ENCODE peak calls at places on chromosome 17, in four cellular contexts. Y, C, L and R are unnamed samples.

GRCh38 chr17:8732406-8733065 is 12.1 kb downstream of the CCDC42 start:
- DNase-seq in Y (no peak), C (no peak), L (no peak), R (no peak)

GRCh38 chr17:13182450-13182849 is 164.6 kb upstream of the ELAC2 start:
- DNase-seq in Y (no peak), C (no peak), L (no peak), R (no peak)

GRCh38 chr17:13941781-13942180 is 127.5 kb upstream of the COX10 start:
- DNase-seq in Y (no peak), C (no peak), L (no peak), R (no peak)

GRCh38 chr17:49136335-49136734 is 3.8 kb downstream of the B4GALNT2 start:
- DNase-seq in Y (no peak), C (no peak), L (no peak), R (no peak)

GRCh38 chr17:1727258-1727789 is 2.8 kb downstream of the WDR81 start:
- DNase-seq in Y (no peak), C (no peak), L (no peak), R (no peak)

GRCh38 chr17:63523256-63523869 is at the start of gene KCNH6:
- DNase-seq in Y (peak), C (no peak), L (no peak), R (no peak)

GRCh38 chr17:16975266-16975651 is 3.3 kb upstream of the TNFRSF13B start:
- DNase-seq in Y (no peak), C (no peak), L (peak), R (no peak)

GRCh38 chr17:17975441-17975840 is 2.8 kb downstream of the DRC3 start:
- DNase-seq in Y (no peak), C (no peak), L (no peak), R (no peak)

GRCh38 chr17:38569701-38570512 is 35.8 kb downstream of the SRCIN1 start:
- DNase-seq in Y (peak), C (no peak), L (no peak), R (no peak)

GRCh38 chr17:6303664-6304063 is 131.3 kb downstream of the AIPL1 start:
- DNase-seq in Y (no peak), C (no peak), L (no peak), R (no peak)

GRCh38 chr17:77798481-77798880 is 160.0 kb upstream of the TNRC6C start:
- DNase-seq in Y (no peak), C (no peak), L (no peak), R (no peak)

GRCh38 chr17:9150407-9151090 is 129.2 kb downstream of the NTN1 start:
- DNase-seq in Y (no peak), C (no peak), L (no peak), R (no peak)

GRCh38 chr17:2703181-2703580 is 8.4 kb downstream of the CLUH start:
- DNase-seq in Y (no peak), C (no peak), L (no peak), R (no peak)

GRCh38 chr17:38451030-38451839 is 23.0 kb downstream of the ARHGAP23 start:
- DNase-seq in Y (no peak), C (peak), L (no peak), R (no peak)

GRCh38 chr17:62628845-62629555 is 1.5 kb downstream of the MRC2 start:
- DNase-seq in Y (peak), C (no peak), L (no peak), R (no peak)

GRCh38 chr17:58741121-58741625 is 14.5 kb upstream of the PPM1E start:
- DNase-seq in Y (no peak), C (peak), L (no peak), R (no peak)

GRCh38 chr17:66426397-66427033 is 124.1 kb downstream of the PRKCA start:
- DNase-seq in Y (no peak), C (peak), L (no peak), R (peak)

DNA sequence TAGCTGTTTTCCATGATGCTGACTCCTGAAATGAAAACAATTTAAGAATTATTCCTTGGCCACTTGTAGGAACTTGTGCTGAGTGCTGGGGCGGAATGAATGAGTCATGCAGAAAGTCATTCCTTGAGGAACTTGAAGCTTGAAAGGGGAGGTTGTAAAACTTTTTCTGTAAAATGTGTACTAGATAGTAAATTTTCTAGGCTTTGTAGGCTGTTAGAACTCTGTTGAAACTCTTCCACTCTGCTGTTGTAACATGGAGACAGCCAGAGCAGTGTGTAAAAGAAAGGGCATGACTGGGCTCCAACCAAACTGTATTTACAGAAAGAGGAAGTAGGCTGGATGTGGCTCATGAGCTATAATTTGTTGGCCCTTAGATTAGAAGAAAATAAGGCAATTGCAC is 46.1 kb downstream of the ABCA8 start:
- DNase-seq in Y (no peak), C (peak), L (peak), R (peak)
- TF ChIP-seq FOXM1 in Y (no peak), C (no peak), L (no peak), R (no peak)

GRCh38 chr17:43697937-43698336 is 36.2 kb upstream of the MEOX1 start:
- DNase-seq in Y (no peak), C (no peak), L (no peak), R (no peak)
- TF ChIP-seq REST in Y (peak), C (no peak), L (no peak), R (no peak)

GRCh38 chr17:50266384-50267073 is 7.7 kb upstream of the TMEM92 start:
- DNase-seq in Y (peak), C (peak), L (no peak), R (no peak)
- TF ChIP-seq FOXM1 in Y (no peak), C (no peak), L (no peak), R (no peak)

GRCh38 chr17:20989481-20989880 is 53.3 kb downstream of the USP22 start:
- DNase-seq in Y (no peak), C (no peak), L (no peak), R (no peak)

GRCh38 chr17:20988896-20989295 is 53.9 kb downstream of the USP22 start:
- DNase-seq in Y (no peak), C (no peak), L (no peak), R (no peak)

GRCh38 chr17:20988001-20988641 is 54.7 kb downstream of the USP22 start:
- DNase-seq in Y (no peak), C (no peak), L (no peak), R (no peak)

GRCh38 chr17:20991276-20992037 is 51.4 kb downstream of the USP22 start:
- DNase-seq in Y (no peak), C (no peak), L (no peak), R (no peak)

GRCh38 chr17:20989991-20990855 is 52.6 kb downstream of the USP22 start:
- DNase-seq in Y (no peak), C (peak), L (no peak), R (no peak)
- TF ChIP-seq REST in Y (no peak), C (no peak), L (no peak), R (no peak)

DNA sequence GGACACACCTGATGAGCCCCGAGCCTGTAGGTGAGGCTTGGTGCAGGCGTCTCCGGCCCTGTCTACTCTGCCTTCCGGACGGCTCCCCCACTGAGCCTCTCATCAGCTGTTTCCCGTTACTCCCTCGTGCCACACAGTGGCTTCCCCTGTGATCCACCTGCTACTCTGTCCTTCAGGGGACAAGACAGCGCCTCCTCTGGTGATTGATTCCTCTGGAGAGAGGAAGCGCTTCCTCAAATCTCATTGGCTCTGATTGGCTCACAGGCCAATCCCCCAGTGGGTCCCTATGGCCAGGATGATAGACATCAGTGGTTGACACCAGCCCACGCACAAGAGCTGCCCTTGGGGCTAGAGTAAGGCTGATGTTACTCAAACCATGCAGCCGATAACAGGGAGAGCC is 24.0 kb downstream of the RNF213 start:
- DNase-seq in Y (peak), C (no peak), L (no peak), R (peak)
- TF ChIP-seq FOXM1 in Y (no peak), C (no peak), L (no peak), R (no peak)

DNA sequence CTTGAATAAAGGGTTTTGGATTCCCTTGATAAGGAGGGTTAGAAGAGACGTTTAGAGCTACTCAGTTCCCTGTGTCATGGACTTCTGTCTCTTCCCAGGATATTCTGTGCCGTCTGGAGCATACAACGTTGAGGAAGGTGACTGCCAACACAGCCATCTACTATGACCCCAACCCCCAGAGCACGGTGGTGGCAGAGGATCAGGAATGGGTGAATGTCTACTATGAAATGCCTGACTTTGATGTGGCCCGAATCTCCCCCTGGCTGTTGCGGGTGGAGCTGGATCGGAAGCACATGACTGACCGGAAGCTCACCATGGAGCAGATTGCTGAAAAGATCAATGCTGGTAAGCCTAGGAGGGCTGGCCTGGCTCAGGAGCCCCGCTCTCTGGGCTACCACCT is 24.7 kb downstream of the POLR2A start:
- DNase-seq in Y (no peak), C (no peak), L (no peak), R (no peak)
- TF ChIP-seq REST in Y (no peak), C (no peak), L (no peak), R (no peak)

GRCh38 chr17:42287305-42288077 is 807 bp upstream of the STAT5A start:
- DNase-seq in Y (peak), C (no peak), L (peak), R (peak)
- TF ChIP-seq FOXM1 in Y (no peak), C (no peak), L (no peak), R (no peak)